ENCODE peak calls at places on chromosomes 3 and 15, in six cellular contexts. D, J, B, L, A and E are unnamed samples.

GRCh38 chr3:59043391-59043790 is 6.4 kb downstream of the CFAP20DC start:
- DNase-seq in D (no peak), J (no peak), B (no peak), L (no peak), A (no peak), E (no peak)

GRCh38 chr3:178558637-178559036 is 22.4 kb downstream of the KCNMB2 start:
- DNase-seq in D (no peak), J (no peak), B (no peak), L (peak), A (no peak), E (no peak)

GRCh38 chr15:80251505-80252280 is at the start of gene CTXND1:
- DNase-seq in D (peak), J (no peak), B (no peak), L (no peak), A (peak), E (no peak)

GRCh38 chr3:117700573-117701360 is 991.2 kb downstream of the TUSC7 start:
- DNase-seq in D (no peak), J (no peak), B (no peak), L (no peak), A (no peak), E (no peak)

GRCh38 chr3:154060606-154061380 is 60.4 kb upstream of the ARHGEF26 start:
- DNase-seq in D (no peak), J (no peak), B (no peak), L (no peak), A (peak), E (peak)

GRCh38 chr3:100256724-100257123 is 4.1 kb upstream of the TBC1D23 start:
- DNase-seq in D (no peak), J (no peak), B (no peak), L (no peak), A (no peak), E (peak)

GRCh38 chr3:141992512-141992911 is 116.1 kb downstream of the ATP1B3 start:
- DNase-seq in D (no peak), J (no peak), B (no peak), L (peak), A (no peak), E (no peak)

GRCh38 chr3:160331127-160331937 is 67.7 kb downstream of the IFT80 start:
- DNase-seq in D (no peak), J (peak), B (no peak), L (no peak), A (no peak), E (peak)

GRCh38 chr15:74137544-74137920 is 7.1 kb downstream of the ISLR2 start:
- DNase-seq in D (no peak), J (no peak), B (no peak), L (no peak), A (no peak), E (no peak)

GRCh38 chr3:34015204-34016142 is 217.0 kb downstream of the PDCD6IP start:
- DNase-seq in D (no peak), J (peak), B (no peak), L (peak), A (peak), E (no peak)

DNA sequence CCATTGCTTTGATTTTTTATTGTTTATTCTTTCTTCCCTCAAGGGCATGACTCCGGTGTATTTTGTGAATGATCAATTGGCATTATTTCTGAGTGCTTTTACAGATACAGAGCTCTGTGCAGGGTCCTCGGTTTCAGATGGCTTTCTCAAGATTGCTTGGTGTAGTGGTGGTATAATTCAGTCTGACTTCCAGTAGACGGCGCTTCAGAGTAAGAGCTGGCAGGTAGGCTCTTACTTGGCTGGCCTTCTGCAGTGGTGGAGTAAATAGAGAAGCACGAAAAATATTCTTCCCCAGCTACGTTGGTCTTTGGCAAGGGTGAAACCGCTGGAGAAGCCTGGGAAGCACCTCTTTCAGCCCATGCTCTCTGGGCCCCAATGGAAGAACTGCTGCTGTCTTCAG is 723.0 kb upstream of the BCHE start:
- DNase-seq in D (no peak), J (peak), B (no peak), L (no peak), A (peak), E (no peak)
- TF ChIP-seq CTCF in D (no peak), J (peak), B (no peak), L (no peak), A (peak), E (no peak)

DNA sequence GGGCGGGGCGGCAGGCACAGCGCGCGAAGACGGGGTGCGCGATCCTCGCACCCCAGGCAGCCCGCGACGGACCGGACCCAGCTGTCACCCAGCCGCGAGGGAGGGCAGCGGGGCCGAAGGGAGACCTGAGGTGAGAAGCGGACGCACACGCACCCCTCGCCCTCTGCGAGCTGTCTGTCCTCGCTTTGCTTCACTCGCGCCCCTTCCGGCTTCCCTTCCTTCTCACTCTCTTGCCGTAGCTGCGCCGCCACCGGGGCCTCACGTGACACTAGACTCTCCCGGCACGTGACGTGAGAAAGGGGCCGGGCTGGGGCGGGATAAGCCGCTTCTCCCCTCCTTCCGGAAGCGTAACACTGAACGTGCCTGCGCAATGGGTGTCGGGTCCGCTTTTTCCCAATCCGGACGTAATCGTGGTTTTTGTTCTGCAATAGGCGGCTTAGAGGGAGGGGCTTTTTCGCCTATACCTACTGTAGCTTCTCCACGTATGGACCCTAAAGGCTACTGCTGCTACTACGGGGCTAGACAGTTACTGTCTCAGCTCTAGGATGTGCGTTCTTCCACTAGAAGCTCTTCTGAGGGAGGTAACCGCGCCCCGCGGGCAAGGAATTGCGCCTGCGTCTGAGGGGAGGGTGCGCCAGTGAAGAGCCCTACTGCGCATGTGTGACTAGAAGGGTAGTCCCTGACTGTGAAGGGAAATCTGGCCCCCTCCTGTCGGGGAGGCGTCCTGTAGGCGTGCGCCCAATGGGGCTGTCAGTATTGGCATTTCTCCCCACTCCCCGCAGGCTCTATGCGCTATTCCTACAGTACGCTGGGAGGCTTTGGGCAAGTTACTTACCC is at the start of the genes ATG3 and SLC35A5:
- DNase-seq in D (peak), J (peak), B (peak), L (peak), A (peak), E (peak)
- TF ChIP-seq CTCF in D (peak), J (peak), B (peak), L (no peak), A (no peak), E (no peak)

GRCh38 chr3:134244921-134245320 is 5.7 kb downstream of the RYK start:
- DNase-seq in D (no peak), J (no peak), B (no peak), L (no peak), A (no peak), E (no peak)
- TF ChIP-seq CTCF in D (no peak), J (no peak), B (no peak), L (no peak), A (no peak), E (no peak)

GRCh38 chr3:4853749-4854140 is 125.5 kb upstream of the BHLHE40 start:
- DNase-seq in D (no peak), J (no peak), B (no peak), L (no peak), A (no peak), E (no peak)

GRCh38 chr3:4855676-4856075 is 123.6 kb upstream of the BHLHE40 start:
- DNase-seq in D (no peak), J (no peak), B (no peak), L (no peak), A (no peak), E (no peak)

GRCh38 chr3:4856986-4857385 is 122.3 kb upstream of the BHLHE40 start:
- DNase-seq in D (no peak), J (no peak), B (no peak), L (no peak), A (no peak), E (no peak)

GRCh38 chr3:4856564-4856963 is 122.7 kb upstream of the BHLHE40 start:
- DNase-seq in D (no peak), J (no peak), B (no peak), L (no peak), A (no peak), E (no peak)

DNA sequence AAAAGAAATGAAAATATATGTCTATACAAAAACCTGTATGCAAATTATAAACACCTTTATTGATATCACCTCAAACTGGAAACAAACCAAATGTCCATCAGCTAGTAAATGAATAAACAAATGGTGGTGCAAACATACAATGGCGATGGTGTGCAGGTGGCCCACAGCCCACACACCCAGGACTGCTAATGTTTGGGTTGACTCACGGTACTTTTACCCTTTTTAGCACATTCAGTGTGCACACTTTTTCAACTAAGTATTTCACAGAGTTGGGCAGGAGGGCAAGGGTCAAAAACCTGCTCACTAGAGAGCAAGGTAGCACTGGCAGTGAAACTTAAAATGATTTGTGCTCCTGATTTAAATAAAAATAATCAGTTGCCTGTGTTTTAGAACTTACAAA is 123.1 kb upstream of the BHLHE40 start:
- DNase-seq in D (no peak), J (no peak), B (no peak), L (no peak), A (no peak), E (no peak)
- TF ChIP-seq CTCF in D (no peak), J (no peak), B (no peak), L (no peak), A (no peak), E (no peak)

GRCh38 chr15:98647026-98647773 is 1.1 kb upstream of the IGF1R start:
- DNase-seq in D (peak), J (peak), B (peak), L (peak), A (peak), E (peak)
- TF ChIP-seq CTCF in D (peak), J (peak), B (peak), L (peak), A (peak), E (peak)

DNA sequence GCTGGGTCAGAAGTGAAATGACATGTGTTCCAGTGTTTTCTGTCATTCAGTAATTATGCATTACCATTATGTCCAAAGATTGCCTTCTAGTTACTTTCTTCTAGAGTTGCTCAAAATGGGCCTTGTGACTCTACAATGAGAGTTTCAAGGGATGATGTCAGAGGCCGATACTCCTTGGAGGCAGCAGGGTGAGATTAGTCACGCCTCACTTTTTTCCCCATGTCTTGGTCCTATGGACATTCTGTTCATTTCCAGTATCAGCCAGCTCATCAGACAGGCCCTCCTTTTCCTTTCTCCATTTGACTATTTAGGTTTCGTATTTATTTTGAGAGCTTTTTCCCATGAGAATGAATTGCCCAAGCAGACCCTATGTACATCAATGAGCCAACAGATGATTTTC is 17.5 kb downstream of the VGLL3 start:
- DNase-seq in D (no peak), J (no peak), B (no peak), L (no peak), A (no peak), E (peak)
- TF ChIP-seq CTCF in D (no peak), J (no peak), B (no peak), L (no peak), A (no peak), E (no peak)

GRCh38 chr3:45799586-45799985 is 3.2 kb upstream of the SLC6A20 start:
- DNase-seq in D (no peak), J (no peak), B (no peak), L (no peak), A (no peak), E (no peak)

GRCh38 chr3:45795882-45796765 is at the start of gene SLC6A20:
- DNase-seq in D (peak), J (no peak), B (no peak), L (no peak), A (peak), E (no peak)

GRCh38 chr3:45796902-45797637 is 734 bp upstream of the SLC6A20 start:
- DNase-seq in D (no peak), J (no peak), B (no peak), L (no peak), A (no peak), E (no peak)

GRCh38 chr3:45795509-45795881 is 841 bp downstream of the SLC6A20 start:
- DNase-seq in D (no peak), J (no peak), B (no peak), L (no peak), A (no peak), E (peak)

GRCh38 chr3:45798034-45798433 is 1.7 kb upstream of the SLC6A20 start:
- DNase-seq in D (no peak), J (no peak), B (no peak), L (no peak), A (no peak), E (no peak)
- TF ChIP-seq CTCF in D (no peak), J (no peak), B (no peak), L (no peak), A (no peak), E (no peak)